ENCODE peak calls at places on chromosomes 11 and 22, in seven cellular contexts. C is heart left ventricle; E is M059J; S is posterior vena cava; I is effector memory CD8-positive, alpha-beta T cell; T is left cardiac atrium; Q is H9. A is an unnamed sample.

GRCh38 chr22:49408102-49408836 is 419.4 kb downstream of the BRD1 start:
- DNase-seq in C (no peak), E (no peak), S (no peak), I (no peak), T (no peak), Q (peak), A (no peak)

GRCh38 chr11:121534131-121535093 is 81.6 kb upstream of the SORL1-AS1 start:
- DNase-seq in C (no peak), E (peak), S (no peak), I (no peak), T (no peak), Q (no peak), A (peak)

GRCh38 chr11:118485273-118485672 is 42.0 kb upstream of the TTC36 start:
- DNase-seq in C (no peak), E (no peak), S (no peak), I (no peak), T (no peak), Q (no peak), A (no peak)

GRCh38 chr22:50061141-50061823 is 3.2 kb upstream of the TTLL8 start:
- DNase-seq in C (no peak), E (no peak), S (no peak), I (no peak), T (no peak), Q (no peak), A (no peak)

GRCh38 chr11:12100886-12101285 is 9.5 kb upstream of the MICAL2 start:
- DNase-seq in C (no peak), E (no peak), S (no peak), I (no peak), T (peak), Q (no peak), A (no peak)

GRCh38 chr11:128501576-128502549 is 85.5 kb downstream of the ETS1 start:
- DNase-seq in C (peak), E (peak), S (no peak), I (no peak), T (peak), Q (no peak), A (no peak)

GRCh38 chr22:41364233-41364632 is 17.5 kb upstream of the TEF start:
- DNase-seq in C (no peak), E (no peak), S (no peak), I (no peak), T (no peak), Q (no peak), A (no peak)

GRCh38 chr11:4560462-4560861 is 15.5 kb downstream of the OR52M1 start:
- DNase-seq in C (no peak), E (no peak), S (no peak), I (no peak), T (no peak), Q (no peak), A (no peak)

GRCh38 chr11:2298795-2299747 is 2.6 kb downstream of the C11orf21 start:
- DNase-seq in C (peak), E (peak), S (peak), I (no peak), T (peak), Q (peak), A (no peak)

GRCh38 chr11:117185739-117186430 is 7.3 kb downstream of the SIDT2 start:
- DNase-seq in C (no peak), E (no peak), S (peak), I (no peak), T (no peak), Q (no peak), A (no peak)

GRCh38 chr11:118401880-118402590 is 629 bp downstream of the ATP5MG start:
- DNase-seq in C (no peak), E (peak), S (no peak), I (no peak), T (no peak), Q (no peak), A (no peak)

GRCh38 chr22:43098356-43098755 is 9.2 kb upstream of the TTLL1 start:
- DNase-seq in C (no peak), E (no peak), S (no peak), I (no peak), T (no peak), Q (no peak), A (no peak)

GRCh38 chr22:37051629-37052385 is at the start of gene KCTD17:
- DNase-seq in C (peak), E (peak), S (peak), I (peak), T (peak), Q (peak), A (no peak)

GRCh38 chr11:19922689-19923035 is 210.0 kb downstream of the NAV2 start:
- DNase-seq in C (no peak), E (peak), S (no peak), I (no peak), T (no peak), Q (no peak), A (no peak)

GRCh38 chr11:110059706-110060430 is 33.3 kb upstream of the ZC3H12C start:
- DNase-seq in C (no peak), E (peak), S (no peak), I (no peak), T (no peak), Q (no peak), A (no peak)

GRCh38 chr22:49322861-49323622 is 504.6 kb downstream of the BRD1 start:
- DNase-seq in C (no peak), E (no peak), S (peak), I (no peak), T (no peak), Q (no peak), A (no peak)

GRCh38 chr11:29173660-29174062 is 843.2 kb downstream of the KCNA4 start:
- DNase-seq in C (no peak), E (peak), S (no peak), I (no peak), T (no peak), Q (no peak), A (no peak)

GRCh38 chr11:67056640-67057409 is at the start of gene RHOD:
- DNase-seq in C (peak), E (no peak), S (no peak), I (no peak), T (peak), Q (peak), A (no peak)

GRCh38 chr11:36628141-36628540 is 30.1 kb upstream of the RAG2 start:
- DNase-seq in C (no peak), E (no peak), S (no peak), I (no peak), T (no peak), Q (no peak), A (no peak)

GRCh38 chr11:119334173-119334930 is at the start of gene RNF26:
- DNase-seq in C (peak), E (peak), S (peak), I (peak), T (peak), Q (peak), A (peak)

GRCh38 chr22:34068011-34068410 is 147.7 kb upstream of the LARGE1 start:
- DNase-seq in C (no peak), E (no peak), S (no peak), I (no peak), T (no peak), Q (no peak), A (no peak)

GRCh38 chr11:69350596-69350995 is 56.6 kb downstream of the MYEOV start:
- DNase-seq in C (no peak), E (no peak), S (no peak), I (no peak), T (no peak), Q (no peak), A (no peak)

GRCh38 chr22:44488354-44488753 is 9.7 kb downstream of the RTL6 start:
- DNase-seq in C (no peak), E (no peak), S (no peak), I (no peak), T (no peak), Q (no peak), A (no peak)

GRCh38 chr11:132464939-132465338 is 1067.4 kb downstream of the OPCML start:
- DNase-seq in C (no peak), E (no peak), S (no peak), I (no peak), T (no peak), Q (no peak), A (no peak)

GRCh38 chr11:7671347-7671746 is 2.0 kb downstream of the CYB5R2 start:
- DNase-seq in C (no peak), E (no peak), S (no peak), I (no peak), T (no peak), Q (no peak), A (no peak)

GRCh38 chr11:77819921-77820564 is 479 bp downstream of the RSF1 start:
- DNase-seq in C (peak), E (peak), S (peak), I (peak), T (peak), Q (peak), A (no peak)

GRCh38 chr11:57513911-57514537 is 1.5 kb downstream of the SLC43A1 start:
- DNase-seq in C (peak), E (peak), S (peak), I (peak), T (peak), Q (peak), A (no peak)

GRCh38 chr11:6611092-6612007 is 666 bp downstream of the TAF10 start:
- DNase-seq in C (peak), E (peak), S (peak), I (no peak), T (peak), Q (peak), A (no peak)

GRCh38 chr11:3123316-3123715 is 41.8 kb downstream of the OSBPL5 start:
- DNase-seq in C (peak), E (no peak), S (peak), I (no peak), T (peak), Q (peak), A (no peak)

GRCh38 chr11:73306977-73307322 is 1.1 kb upstream of the ARHGEF17 start:
- DNase-seq in C (no peak), E (no peak), S (no peak), I (no peak), T (no peak), Q (no peak), A (no peak)

GRCh38 chr11:76577921-76578654 is 92.5 kb downstream of the LRRC32 start:
- DNase-seq in C (no peak), E (no peak), S (peak), I (no peak), T (no peak), Q (no peak), A (no peak)

GRCh38 chr11:72091292-72091691 is 10.6 kb downstream of the LRRC51 start:
- DNase-seq in C (peak), E (peak), S (peak), I (peak), T (peak), Q (peak), A (no peak)

GRCh38 chr11:33706546-33706945 is 5.9 kb upstream of the C11orf91 start:
- DNase-seq in C (no peak), E (no peak), S (no peak), I (no peak), T (no peak), Q (no peak), A (no peak)

GRCh38 chr11:47987781-47988180 is 7.4 kb downstream of the PTPRJ start:
- DNase-seq in C (no peak), E (no peak), S (no peak), I (no peak), T (no peak), Q (no peak), A (no peak)